ENCODE peak calls at places on chromosomes 5 and 9, in seven cellular contexts. G is SW480, N is NCI-H1694, U is EL, K is HS-27A, P is cardiac muscle cell, I is A549. V is an unnamed sample.

GRCh38 chr5:68215888-68216736 is 556 bp downstream of the PIK3R1 start:
- DNase-seq in G (peak), I (peak), K (no peak), N (peak), P (peak), U (peak), V (peak)

GRCh38 chr9:24245988-24246387 is 299.7 kb downstream of the IZUMO3 start:
- DNase-seq in U (no peak), K (no peak), I (no peak), P (peak), N (peak), G (peak), V (no peak)

GRCh38 chr9:85258823-85259370 is 482.9 kb downstream of the AGTPBP1 start:
- DNase-seq in G (peak), U (peak), N (no peak), K (no peak), P (peak), I (peak), V (no peak)

GRCh38 chr5:172065431-172066065 is 59.1 kb upstream of the FBXW11 start:
- DNase-seq in U (peak), G (no peak), I (no peak), N (no peak), P (no peak), K (no peak), V (no peak)

GRCh38 chr9:89602978-89603628 is 1.7 kb upstream of the GADD45G start:
- DNase-seq in G (peak), U (peak), K (no peak), I (peak), P (peak), N (peak), V (peak)

GRCh38 chr5:179699640-179700298 is 1.0 kb downstream of the CANX start:
- DNase-seq in G (peak), N (no peak), K (no peak), P (no peak), U (peak), I (peak), V (no peak)

GRCh38 chr9:86407022-86407421 is 52.8 kb upstream of the TUT7 start:
- DNase-seq in N (no peak), G (peak), K (no peak), I (no peak), P (no peak), U (peak), V (no peak)

GRCh38 chr5:91928751-91929521 is 545.8 kb upstream of the ARRDC3 start:
- DNase-seq in U (peak), I (peak), N (no peak), P (peak), K (no peak), G (peak), V (no peak)

GRCh38 chr5:67012241-67012640 is 184.4 kb downstream of the CD180 start:
- DNase-seq in N (no peak), P (no peak), U (no peak), I (no peak), G (no peak), K (no peak), V (no peak)

GRCh38 chr9:97500263-97500662 is 1.2 kb upstream of the TMOD1 start:
- DNase-seq in P (no peak), G (no peak), N (no peak), I (no peak), U (no peak), K (no peak), V (no peak)

GRCh38 chr9:129653819-129654528 is 11.5 kb upstream of the PRRX2 start:
- DNase-seq in N (no peak), I (no peak), P (peak), U (no peak), G (no peak), K (no peak), V (no peak)

GRCh38 chr9:21160178-21160577 is 6.3 kb downstream of the IFNA21 start:
- DNase-seq in K (no peak), N (no peak), U (no peak), P (no peak), G (peak), I (no peak), V (no peak)

GRCh38 chr5:44389410-44389879 is at the start of gene FGF10:
- DNase-seq in K (no peak), N (peak), P (peak), G (no peak), U (no peak), I (no peak), V (no peak)

GRCh38 chr9:93523518-93524144 is 52.8 kb upstream of the PHF2 start:
- DNase-seq in U (no peak), I (no peak), K (no peak), G (no peak), P (peak), N (no peak), V (no peak)

GRCh38 chr5:31477971-31478370 is 53.9 kb downstream of the DROSHA start:
- DNase-seq in P (no peak), U (peak), G (no peak), K (no peak), N (no peak), I (no peak), V (no peak)

GRCh38 chr9:76269789-76270188 is 124.4 kb downstream of the RFK start:
- DNase-seq in P (no peak), N (no peak), I (no peak), U (no peak), G (no peak), K (no peak), V (no peak)

GRCh38 chr5:91864902-91865420 is 481.8 kb upstream of the ARRDC3 start:
- DNase-seq in U (no peak), N (peak), I (no peak), K (no peak), G (no peak), P (no peak), V (no peak)

GRCh38 chr9:111877420-111877819 is 19.2 kb upstream of the UGCG start:
- DNase-seq in G (no peak), P (no peak), I (no peak), K (no peak), U (no peak), N (no peak), V (no peak)

GRCh38 chr9:68489636-68490035 is 51.0 kb downstream of the TMEM252 start:
- DNase-seq in U (peak), N (no peak), I (no peak), G (no peak), K (no peak), P (no peak), V (no peak)